ENCODE peak calls at places on chromosomes 3 and 15, in six cellular contexts. One of them, this sample, is unnamed.

GRCh38 chr15:58065011-58065444 is 483 bp downstream of the ALDH1A2 start:
- DNase-seq in type B pancreatic cell: peak
- DNase-seq in posterior cingulate gyrus: peak
- DNase-seq in HEK293T: peak
- DNase-seq in GM12864: no peak
- DNase-seq in lung microvascular endothelial cell: peak
- DNase-seq in this sample: no peak

GRCh38 chr3:75171632-75172230 is 492.4 kb upstream of the FRG2C start:
- DNase-seq in type B pancreatic cell: no peak
- DNase-seq in GM12864: no peak
- DNase-seq in posterior cingulate gyrus: no peak
- DNase-seq in lung microvascular endothelial cell: no peak
- DNase-seq in HEK293T: no peak
- DNase-seq in this sample: no peak

GRCh38 chr3:88882121-88882520 is 225.3 kb upstream of the EPHA3 start:
- DNase-seq in posterior cingulate gyrus: no peak
- DNase-seq in lung microvascular endothelial cell: no peak
- DNase-seq in GM12864: no peak
- DNase-seq in HEK293T: no peak
- DNase-seq in type B pancreatic cell: no peak
- DNase-seq in this sample: no peak

GRCh38 chr3:141401584-141402475 is 33.5 kb downstream of the ZBTB38 start:
- DNase-seq in GM12864: no peak
- DNase-seq in posterior cingulate gyrus: peak
- DNase-seq in lung microvascular endothelial cell: peak
- DNase-seq in HEK293T: peak
- DNase-seq in type B pancreatic cell: no peak
- DNase-seq in this sample: no peak

GRCh38 chr15:62109457-62109856 is 42.7 kb downstream of the C2CD4A start:
- DNase-seq in posterior cingulate gyrus: no peak
- DNase-seq in GM12864: no peak
- DNase-seq in lung microvascular endothelial cell: no peak
- DNase-seq in type B pancreatic cell: no peak
- DNase-seq in HEK293T: no peak
- DNase-seq in this sample: no peak

GRCh38 chr3:11654166-11654565 is 10.5 kb upstream of the VGLL4 start:
- DNase-seq in type B pancreatic cell: no peak
- DNase-seq in lung microvascular endothelial cell: no peak
- DNase-seq in HEK293T: no peak
- DNase-seq in posterior cingulate gyrus: no peak
- DNase-seq in GM12864: no peak
- DNase-seq in this sample: no peak

GRCh38 chr3:36060950-36061349 is 319.4 kb upstream of the STAC start:
- DNase-seq in posterior cingulate gyrus: no peak
- DNase-seq in type B pancreatic cell: no peak
- DNase-seq in GM12864: no peak
- DNase-seq in HEK293T: no peak
- DNase-seq in lung microvascular endothelial cell: no peak
- DNase-seq in this sample: no peak

GRCh38 chr15:43522247-43522646 is 4.8 kb downstream of the MAP1A start:
- DNase-seq in lung microvascular endothelial cell: no peak
- DNase-seq in GM12864: no peak
- DNase-seq in HEK293T: no peak
- DNase-seq in posterior cingulate gyrus: peak
- DNase-seq in type B pancreatic cell: no peak
- DNase-seq in this sample: no peak

GRCh38 chr15:40115670-40116093 is 7.0 kb upstream of the BMF start:
- DNase-seq in type B pancreatic cell: no peak
- DNase-seq in GM12864: peak
- DNase-seq in lung microvascular endothelial cell: no peak
- DNase-seq in HEK293T: no peak
- DNase-seq in posterior cingulate gyrus: peak
- DNase-seq in this sample: peak

GRCh38 chr3:34268032-34268760 is 469.8 kb downstream of the PDCD6IP start:
- DNase-seq in type B pancreatic cell: no peak
- DNase-seq in GM12864: no peak
- DNase-seq in posterior cingulate gyrus: no peak
- DNase-seq in lung microvascular endothelial cell: no peak
- DNase-seq in HEK293T: no peak
- DNase-seq in this sample: no peak

GRCh38 chr3:13200465-13200864 is 127.2 kb upstream of the IQSEC1 start:
- DNase-seq in posterior cingulate gyrus: peak
- DNase-seq in GM12864: no peak
- DNase-seq in type B pancreatic cell: no peak
- DNase-seq in HEK293T: no peak
- DNase-seq in lung microvascular endothelial cell: no peak
- DNase-seq in this sample: no peak

GRCh38 chr3:108153451-108153981 is 62.7 kb upstream of the CD47 start:
- DNase-seq in GM12864: peak
- DNase-seq in HEK293T: peak
- DNase-seq in type B pancreatic cell: no peak
- DNase-seq in posterior cingulate gyrus: peak
- DNase-seq in lung microvascular endothelial cell: peak
- DNase-seq in this sample: no peak